ENCODE peak calls at places on chromosome 17, in five cellular contexts. Y is SW480, F is ovary, T is right cardiac atrium, N is AG10803. L is an unnamed sample.

GRCh38 chr17:75525806-75526554 is 483 bp downstream of the LLGL2 start:
- DNase-seq in Y (peak; percentile 63), F (peak; percentile 57), T (no peak), N (no peak), L (no peak)

GRCh38 chr17:79483122-79483521 is 127.7 kb downstream of the RBFOX3 start:
- DNase-seq in Y (no peak), F (no peak), T (no peak), N (no peak), L (no peak)

GRCh38 chr17:55238931-55239297 is 25.8 kb upstream of the HLF start:
- DNase-seq in Y (peak; percentile 47), F (no peak), T (peak; percentile 42), N (no peak), L (no peak)

GRCh38 chr17:3710951-3711383 is 12.7 kb upstream of the HASPIN start:
- DNase-seq in Y (peak; percentile 27), F (no peak), T (no peak), N (peak; percentile 30), L (no peak)

GRCh38 chr17:39674702-39675389 is 6.6 kb downstream of the PNMT start:
- DNase-seq in Y (peak; percentile 38), F (peak; percentile 31), T (peak; percentile 89), N (no peak), L (peak; percentile 69)

GRCh38 chr17:68738044-68738443 is 136.9 kb upstream of the FAM20A start:
- DNase-seq in Y (no peak), F (peak; percentile 59), T (no peak), N (no peak), L (no peak)

GRCh38 chr17:40307001-40307690 is 1.8 kb upstream of the RARA start:
- DNase-seq in Y (no peak), F (no peak), T (no peak), N (peak; percentile 84), L (no peak)

GRCh38 chr17:7836596-7837374 is 2.8 kb downstream of the KDM6B start:
- DNase-seq in Y (peak; percentile 99), F (peak; percentile 98), T (peak; percentile 95), N (peak; percentile 88), L (peak; percentile 92)

GRCh38 chr17:6853764-6854442 is 22.4 kb upstream of the TEKT1 start:
- DNase-seq in Y (no peak), F (no peak), T (no peak), N (no peak), L (no peak)

GRCh38 chr17:2483084-2483483 is 28.6 kb downstream of the METTL16 start:
- DNase-seq in Y (no peak), F (no peak), T (no peak), N (no peak), L (no peak)

GRCh38 chr17:27810211-27810901 is 10.0 kb upstream of the NOS2 start:
- DNase-seq in Y (no peak), F (no peak), T (no peak), N (no peak), L (no peak)

GRCh38 chr17:50938821-50939541 is 72.8 kb upstream of the TOB1 start:
- DNase-seq in Y (no peak), F (peak; percentile 27), T (no peak), N (no peak), L (no peak)

GRCh38 chr17:72687941-72688340 is 404.5 kb downstream of the SLC39A11 start:
- DNase-seq in Y (no peak), F (no peak), T (no peak), N (no peak), L (no peak)

GRCh38 chr17:39653662-39654331 is 11.4 kb upstream of the TCAP start:
- DNase-seq in Y (no peak), F (peak; percentile 61), T (peak; percentile 86), N (peak; percentile 22), L (peak; percentile 84)

GRCh38 chr17:4859816-4860625 is 26.9 kb downstream of the MINK1 start:
- DNase-seq in Y (no peak), F (no peak), T (no peak), N (no peak), L (no peak)

GRCh38 chr17:56842577-56842976 is 8.6 kb downstream of the DGKE start:
- DNase-seq in Y (no peak), F (no peak), T (no peak), N (no peak), L (no peak)